ENCODE peak calls at places on chromosomes 2 and 18, in four cellular contexts. One of them, this sample, is unnamed.

GRCh38 chr2:218403810-218404209 is 4.1 kb downstream of the CTDSP1 start:
- DNase-seq in sciatic nerve: no peak
- DNase-seq in WTC11: no peak
- DNase-seq in GF-D8: no peak
- DNase-seq in this sample: no peak

GRCh38 chr2:222194669-222195068 is 104.1 kb downstream of the PAX3 start:
- DNase-seq in sciatic nerve: no peak
- DNase-seq in WTC11: no peak
- DNase-seq in GF-D8: no peak
- DNase-seq in this sample: no peak

GRCh38 chr2:148817210-148817708 is 57.8 kb upstream of the KIF5C start:
- DNase-seq in sciatic nerve: no peak
- DNase-seq in WTC11: no peak
- DNase-seq in GF-D8: no peak
- DNase-seq in this sample: no peak

GRCh38 chr2:36889782-36890181 is 76.6 kb downstream of the STRN start:
- DNase-seq in sciatic nerve: no peak
- DNase-seq in WTC11: no peak
- DNase-seq in GF-D8: peak; percentile 77
- DNase-seq in this sample: no peak

GRCh38 chr18:77065221-77065981 is 67.2 kb downstream of the MBP start:
- DNase-seq in sciatic nerve: no peak
- DNase-seq in WTC11: no peak
- DNase-seq in GF-D8: peak; percentile 99
- DNase-seq in this sample: peak; percentile 91

GRCh38 chr2:15243762-15244161 is 317.4 kb downstream of the NBAS start:
- DNase-seq in sciatic nerve: no peak
- DNase-seq in WTC11: no peak
- DNase-seq in GF-D8: no peak
- DNase-seq in this sample: no peak

GRCh38 chr2:31728406-31729064 is 147.8 kb upstream of the SRD5A2 start:
- DNase-seq in sciatic nerve: no peak
- DNase-seq in WTC11: no peak
- DNase-seq in GF-D8: no peak
- DNase-seq in this sample: no peak

GRCh38 chr2:113025751-113026150 is 20.5 kb downstream of the IL36A start:
- DNase-seq in sciatic nerve: no peak
- DNase-seq in WTC11: no peak
- DNase-seq in GF-D8: no peak
- DNase-seq in this sample: no peak

GRCh38 chr2:56449449-56449860 is 265.7 kb downstream of the CCDC85A start:
- DNase-seq in sciatic nerve: no peak
- DNase-seq in WTC11: no peak
- DNase-seq in GF-D8: no peak
- DNase-seq in this sample: no peak

GRCh38 chr18:23135679-23136325 is 517 bp downstream of the CABLES1 start:
- DNase-seq in sciatic nerve: no peak
- DNase-seq in WTC11: peak; percentile 27
- DNase-seq in GF-D8: no peak
- DNase-seq in this sample: peak; percentile 82

GRCh38 chr2:101704046-101704466 is 6.5 kb downstream of the MAP4K4 start:
- DNase-seq in sciatic nerve: no peak
- DNase-seq in WTC11: no peak
- DNase-seq in GF-D8: no peak
- DNase-seq in this sample: peak; percentile 83

GRCh38 chr18:12373771-12374116 is 3.3 kb downstream of the AFG3L2 start:
- DNase-seq in sciatic nerve: no peak
- DNase-seq in WTC11: no peak
- DNase-seq in GF-D8: no peak
- DNase-seq in this sample: no peak

GRCh38 chr2:230734247-230735175 is 21.9 kb downstream of the CAB39 start:
- DNase-seq in sciatic nerve: no peak
- DNase-seq in WTC11: no peak
- DNase-seq in GF-D8: no peak
- DNase-seq in this sample: no peak

GRCh38 chr2:219954331-219954730 is 326.9 kb downstream of the SLC4A3 start:
- DNase-seq in sciatic nerve: no peak
- DNase-seq in WTC11: no peak
- DNase-seq in GF-D8: no peak
- DNase-seq in this sample: no peak

GRCh38 chr2:17470855-17471641 is 47.2 kb downstream of the RAD51AP2 start:
- DNase-seq in sciatic nerve: no peak
- DNase-seq in WTC11: peak; percentile 34
- DNase-seq in GF-D8: no peak
- DNase-seq in this sample: no peak

GRCh38 chr2:71747573-71747972 is 294.2 kb downstream of the DYSF start:
- DNase-seq in sciatic nerve: no peak
- DNase-seq in WTC11: no peak
- DNase-seq in GF-D8: no peak
- DNase-seq in this sample: no peak

This sample was measured in posterior vena cava.